ENCODE peak calls at places on chromosomes 4 and X, in six cellular contexts. D is HCT116, F is ascending aorta, Q is fibroblast of lung, N is fibroblast of the aortic adventitia, R is Calu3. G is an unnamed sample.

GRCh38 chr4:186780291-186781031 is 56.8 kb upstream of the FAT1 start:
- DNase-seq in D (no peak), F (no peak), Q (no peak), N (no peak), R (peak), G (no peak)

GRCh38 chr4:3451956-3452355 is 10.2 kb downstream of the HGFAC start:
- DNase-seq in D (no peak), F (no peak), Q (peak), N (peak), R (no peak), G (no peak)

GRCh38 chr4:14280567-14280966 is 653.0 kb upstream of the BOD1L1 start:
- DNase-seq in D (no peak), F (no peak), Q (no peak), N (no peak), R (no peak), G (no peak)

GRCh38 chr4:16636911-16637630 is 261.4 kb downstream of the LDB2 start:
- DNase-seq in D (no peak), F (no peak), Q (no peak), N (peak), R (no peak), G (no peak)

GRCh38 chrX:154457491-154458115 is 478 bp upstream of the PLXNA3 start:
- DNase-seq in D (no peak), F (no peak), Q (no peak), N (no peak), R (peak), G (peak)

GRCh38 chrX:100944601-100945000 is 15.9 kb upstream of the XKRX start:
- DNase-seq in D (no peak), F (no peak), Q (no peak), N (no peak), R (no peak), G (no peak)

GRCh38 chr4:6390357-6390756 is 82.1 kb downstream of the PPP2R2C start:
- DNase-seq in D (no peak), F (no peak), Q (no peak), N (no peak), R (no peak), G (no peak)

GRCh38 chrX:28888421-28888820 is 301.2 kb downstream of the IL1RAPL1 start:
- DNase-seq in D (no peak), F (no peak), Q (peak), N (peak), R (no peak), G (no peak)

GRCh38 chr4:176547005-176547404 is 227.2 kb downstream of the SPCS3 start:
- DNase-seq in D (no peak), F (no peak), Q (peak), N (peak), R (no peak), G (no peak)

GRCh38 chr4:140090215-140090731 is 63.7 kb downstream of the MAML3 start:
- DNase-seq in D (no peak), F (no peak), Q (no peak), N (no peak), R (no peak), G (no peak)

GRCh38 chrX:54481751-54482150 is 14.3 kb downstream of the FGD1 start:
- DNase-seq in D (no peak), F (no peak), Q (no peak), N (no peak), R (no peak), G (no peak)

GRCh38 chr4:13322681-13323101 is 161.4 kb downstream of the RAB28 start:
- DNase-seq in D (no peak), F (no peak), Q (peak), N (peak), R (no peak), G (no peak)

DNA sequence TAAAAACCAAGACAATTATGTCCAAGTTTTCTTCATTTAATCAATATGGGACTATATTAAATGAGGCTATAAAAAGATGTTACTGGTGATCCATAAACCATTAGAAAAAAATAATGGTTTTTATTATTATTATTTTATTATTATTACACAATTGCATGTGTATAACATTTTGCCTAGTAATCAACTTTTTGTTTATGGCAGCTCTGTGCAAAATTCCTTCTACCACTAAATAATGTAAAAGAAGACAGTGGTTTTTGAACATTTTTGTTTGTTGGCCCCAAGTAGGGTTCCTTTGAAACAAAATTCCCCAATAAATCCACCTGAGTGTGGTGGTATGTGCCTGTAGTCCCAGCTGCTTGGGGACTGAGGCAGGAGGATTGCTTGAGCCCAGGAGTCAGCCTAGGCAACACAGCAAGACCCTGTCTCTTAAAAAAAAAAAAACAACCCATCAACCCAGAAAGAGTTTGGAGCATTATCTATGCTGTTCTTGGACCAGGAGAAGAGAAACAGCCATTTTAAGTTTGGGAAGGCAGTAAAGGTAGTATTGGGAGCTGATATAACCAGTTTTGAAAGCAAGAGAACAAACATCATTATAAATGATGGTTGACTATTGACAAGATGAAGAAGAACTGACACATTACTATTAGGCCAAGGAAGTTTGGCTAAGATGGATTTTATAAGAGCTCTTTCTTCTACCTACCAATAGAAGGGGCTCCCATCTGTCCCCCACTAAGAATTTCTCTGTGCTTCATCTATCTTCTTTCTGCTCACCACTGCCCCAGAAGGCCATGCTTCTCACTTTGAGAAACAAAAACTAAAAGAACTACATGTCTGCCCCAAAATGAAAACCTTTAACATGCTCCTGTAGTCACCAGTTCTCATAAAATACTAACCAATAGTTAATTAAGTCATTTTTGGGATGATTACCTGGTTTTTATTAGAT is 2.2 kb downstream of the TMEM156 start:
- DNase-seq in D (no peak), F (no peak), Q (no peak), N (no peak), R (no peak), G (peak)
- TF ChIP-seq CTCF in D (no peak), F (no peak), Q (no peak), N (no peak), R (no peak), G (no peak)

GRCh38 chr4:89837385-89837995 is 529 bp upstream of the SNCA start:
- DNase-seq in D (no peak), F (no peak), Q (peak), N (no peak), R (peak), G (peak)
- TF ChIP-seq CTCF in D (no peak), F (no peak), Q (no peak), N (no peak), R (no peak), G (no peak)

GRCh38 chrX:153052534-153052933 is 3.7 kb upstream of the PNMA3 start:
- DNase-seq in D (no peak), F (no peak), Q (no peak), N (no peak), R (no peak), G (no peak)

GRCh38 chrX:153059191-153060094 is 3.2 kb downstream of the PNMA3 start:
- DNase-seq in D (no peak), F (no peak), Q (no peak), N (no peak), R (no peak), G (no peak)

GRCh38 chrX:153057281-153057680 is 1.0 kb downstream of the PNMA3 start:
- DNase-seq in D (no peak), F (no peak), Q (no peak), N (no peak), R (no peak), G (no peak)

GRCh38 chrX:153060095-153060445 is 3.8 kb downstream of the PNMA3 start:
- DNase-seq in D (no peak), F (no peak), Q (no peak), N (no peak), R (no peak), G (no peak)

GRCh38 chrX:153055827-153056748 is at the start of gene PNMA3:
- DNase-seq in D (no peak), F (no peak), Q (no peak), N (no peak), R (no peak), G (no peak)
- TF ChIP-seq CTCF in D (no peak), F (no peak), Q (no peak), N (no peak), R (no peak), G (no peak)

DNA sequence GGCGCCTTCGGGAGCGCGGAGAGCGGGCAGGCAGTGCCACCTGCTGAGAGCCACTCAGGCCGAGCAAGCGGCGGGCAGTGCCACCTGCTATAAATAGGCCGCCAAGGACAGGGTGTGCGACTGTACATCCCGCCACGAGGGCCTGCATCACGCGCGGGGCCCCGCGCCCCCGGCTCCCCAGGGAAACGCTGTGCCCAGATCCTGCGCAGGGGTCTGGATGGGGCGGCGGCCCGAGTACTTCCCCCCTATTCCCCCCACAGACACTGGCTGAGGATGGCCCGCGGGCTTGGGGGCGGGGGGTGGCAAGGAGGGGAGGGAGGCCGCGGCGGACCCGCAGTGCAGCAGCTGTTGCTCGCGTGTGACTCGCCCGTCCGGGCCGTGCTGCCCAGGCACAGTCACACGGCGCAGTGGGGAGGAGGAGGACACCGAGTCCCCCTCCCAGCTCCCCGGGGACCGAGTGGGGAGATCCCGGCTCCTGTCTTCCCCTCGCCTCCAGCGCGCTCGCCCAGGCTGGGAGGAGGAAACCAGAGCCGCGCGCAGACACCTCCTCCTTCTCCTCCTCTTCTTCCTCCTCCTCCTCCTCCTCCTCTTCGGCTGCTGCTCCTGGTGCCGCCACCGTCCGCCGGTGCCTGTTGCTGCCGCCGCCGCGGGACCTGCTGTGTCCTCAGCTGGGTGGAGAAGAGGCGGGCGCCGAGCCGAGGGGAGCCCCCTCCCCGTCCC is at the start of gene TBC1D1:
- DNase-seq in D (no peak), F (peak), Q (no peak), N (no peak), R (peak), G (peak)
- TF ChIP-seq CTCF in D (no peak), F (peak), Q (peak), N (no peak), R (no peak), G (no peak)

GRCh38 chr4:60744767-60745166 is 455.4 kb upstream of the ADGRL3 start:
- DNase-seq in D (no peak), F (no peak), Q (peak), N (peak), R (no peak), G (no peak)
- TF ChIP-seq CTCF in D (no peak), F (no peak), Q (peak), N (peak), R (no peak), G (no peak)

GRCh38 chrX:71996826-71997225 is 86.2 kb downstream of the NHSL2 start:
- DNase-seq in D (no peak), F (no peak), Q (no peak), N (peak), R (no peak), G (no peak)

GRCh38 chrX:71997320-71997719 is 86.7 kb downstream of the NHSL2 start:
- DNase-seq in D (no peak), F (no peak), Q (no peak), N (peak), R (no peak), G (no peak)

GRCh38 chrX:71995122-71995521 is 84.5 kb downstream of the NHSL2 start:
- DNase-seq in D (no peak), F (no peak), Q (no peak), N (no peak), R (no peak), G (no peak)

GRCh38 chrX:71994601-71995000 is 84.0 kb downstream of the NHSL2 start:
- DNase-seq in D (no peak), F (no peak), Q (no peak), N (no peak), R (no peak), G (no peak)

GRCh38 chrX:71996138-71996537 is 85.5 kb downstream of the NHSL2 start:
- DNase-seq in D (no peak), F (no peak), Q (no peak), N (no peak), R (no peak), G (no peak)
- TF ChIP-seq CTCF in D (no peak), F (no peak), Q (no peak), N (no peak), R (no peak), G (no peak)

GRCh38 chr4:128776794-128777216 is 32.7 kb upstream of the JADE1 start:
- DNase-seq in D (no peak), F (peak), Q (peak), N (peak), R (peak), G (no peak)

GRCh38 chr4:128780688-128781087 is 28.8 kb upstream of the JADE1 start:
- DNase-seq in D (no peak), F (no peak), Q (no peak), N (no peak), R (no peak), G (no peak)

GRCh38 chr4:128782875-128783614 is 26.5 kb upstream of the JADE1 start:
- DNase-seq in D (no peak), F (peak), Q (no peak), N (peak), R (no peak), G (no peak)

GRCh38 chr4:128787509-128788311 is 21.8 kb upstream of the JADE1 start:
- DNase-seq in D (no peak), F (no peak), Q (no peak), N (peak), R (no peak), G (no peak)

GRCh38 chr4:128782076-128782715 is 27.3 kb upstream of the JADE1 start:
- DNase-seq in D (peak), F (no peak), Q (no peak), N (peak), R (no peak), G (peak)
- TF ChIP-seq CTCF in D (peak), F (no peak), Q (no peak), N (no peak), R (no peak), G (peak)

GRCh38 chrX:15146515-15146914 is 123.4 kb downstream of the ASB9 start:
- DNase-seq in D (no peak), F (no peak), Q (peak), N (peak), R (peak), G (no peak)
- TF ChIP-seq CTCF in D (no peak), F (no peak), Q (peak), N (peak), R (peak), G (no peak)

G was measured in GM20000.